ENCODE peak calls at places on chromosomes 13 and 19, in eight cellular contexts. M is lower lobe of right lung; O is right atrium auricular region; J is left ventricle myocardium inferior; S is cardiac muscle cell; D is CD8-positive, alpha-beta T cell; Y is mammary epithelial cell; T is breast epithelium. I is an unnamed sample.

GRCh38 chr13:52797176-52797575 is 51.3 kb downstream of the PCDH8 start:
- DNase-seq in O (no peak), M (no peak), Y (no peak), D (no peak), S (no peak), T (no peak), J (no peak), I (no peak)

GRCh38 chr13:110227416-110227815 is 79.5 kb downstream of the COL4A1 start:
- DNase-seq in Y (no peak), M (no peak), O (no peak), J (no peak), S (no peak), D (no peak), T (no peak), I (no peak)

GRCh38 chr13:101624981-101625380 is 172.5 kb downstream of the ITGBL1 start:
- DNase-seq in Y (no peak), S (no peak), D (no peak), J (no peak), M (no peak), O (no peak), T (no peak), I (no peak)

GRCh38 chr13:52084971-52085370 is 43.9 kb downstream of the NEK5 start:
- DNase-seq in D (no peak), M (no peak), Y (peak), J (no peak), O (no peak), T (no peak), S (no peak), I (no peak)

GRCh38 chr13:85772379-85772778 is 26.8 kb downstream of the SLITRK6 start:
- DNase-seq in O (no peak), S (peak), T (no peak), M (no peak), D (no peak), Y (peak), J (no peak), I (peak)

GRCh38 chr19:49315111-49315510 is 9.9 kb downstream of the SLC6A16 start:
- DNase-seq in T (no peak), S (no peak), Y (no peak), D (no peak), J (no peak), M (no peak), O (peak), I (no peak)

GRCh38 chr13:113466321-113466836 is 13.1 kb upstream of the ADPRHL1 start:
- DNase-seq in T (no peak), O (no peak), M (no peak), D (no peak), J (no peak), S (no peak), Y (no peak), I (no peak)

GRCh38 chr19:17641181-17641580 is 47.0 kb downstream of the UNC13A start:
- DNase-seq in O (no peak), D (no peak), J (no peak), Y (no peak), S (no peak), T (no peak), M (peak), I (no peak)

GRCh38 chr13:73879346-73880020 is 254.7 kb downstream of the KLF12 start:
- DNase-seq in M (no peak), J (no peak), D (no peak), Y (no peak), O (no peak), S (peak), T (no peak), I (no peak)

GRCh38 chr13:24161010-24161775 is 673 bp downstream of the SPATA13 start:
- DNase-seq in T (no peak), Y (no peak), O (no peak), J (no peak), M (peak), D (peak), S (no peak), I (no peak)

GRCh38 chr13:50518791-50519201 is 324.7 kb downstream of the DLEU7 start:
- DNase-seq in S (peak), J (no peak), T (no peak), M (no peak), O (no peak), D (no peak), Y (no peak), I (no peak)

GRCh38 chr13:46210362-46211083 is 1.2 kb upstream of the LRRC63 start:
- DNase-seq in Y (no peak), O (no peak), T (no peak), D (no peak), S (no peak), J (no peak), M (no peak), I (no peak)

GRCh38 chr13:52156724-52157251 is 2.6 kb downstream of the NEK3 start:
- DNase-seq in Y (no peak), O (no peak), T (no peak), D (no peak), J (no peak), M (no peak), S (peak), I (peak)

GRCh38 chr13:77868717-77869116 is 49.9 kb downstream of the EDNRB start:
- DNase-seq in J (no peak), Y (peak), O (no peak), M (no peak), S (no peak), T (no peak), D (no peak), I (no peak)

GRCh38 chr19:50067575-50067974 is 41.8 kb downstream of the ZNF473 start:
- DNase-seq in M (no peak), D (no peak), Y (no peak), O (no peak), J (no peak), T (no peak), S (no peak), I (no peak)

GRCh38 chr13:49858183-49858856 is 65.8 kb upstream of the KPNA3 start:
- DNase-seq in Y (peak), M (no peak), D (no peak), O (no peak), J (no peak), T (no peak), S (peak), I (peak)

GRCh38 chr13:23570931-23571330 is 719 bp downstream of the TNFRSF19 start:
- DNase-seq in M (no peak), O (no peak), J (no peak), Y (no peak), S (peak), D (no peak), T (no peak), I (no peak)

GRCh38 chr19:996051-996838 is 4.0 kb upstream of the GRIN3B start:
- DNase-seq in D (peak), S (peak), J (no peak), M (no peak), O (no peak), Y (peak), T (peak), I (peak)

GRCh38 chr13:38686635-38687245 is at the start of gene FREM2:
- DNase-seq in M (peak), S (peak), J (no peak), Y (peak), T (peak), O (no peak), D (no peak), I (no peak)

GRCh38 chr13:113598481-113598880 is 13.9 kb downstream of the TFDP1 start:
- DNase-seq in J (peak), D (no peak), S (no peak), T (no peak), M (peak), Y (no peak), O (no peak), I (no peak)

GRCh38 chr19:16369664-16370576 is 45.3 kb downstream of the KLF2 start:
- DNase-seq in O (no peak), J (no peak), D (peak), Y (no peak), T (no peak), M (peak), S (no peak), I (no peak)

GRCh38 chr19:46631481-46631880 is 4.5 kb downstream of the GNG8 start:
- DNase-seq in D (no peak), S (peak), Y (peak), T (peak), M (no peak), O (no peak), J (peak), I (no peak)

GRCh38 chr19:18322318-18322758 is 538 bp downstream of the LSM4 start:
- DNase-seq in T (no peak), Y (no peak), M (peak), D (no peak), S (peak), O (no peak), J (peak), I (peak)

GRCh38 chr13:51931606-51932005 is 69.8 kb downstream of the CCDC70 start:
- DNase-seq in D (no peak), J (no peak), T (no peak), Y (no peak), S (no peak), M (no peak), O (no peak), I (no peak)

GRCh38 chr19:29201849-29202248 is 11.1 kb downstream of the UQCRFS1 start:
- DNase-seq in T (no peak), D (no peak), M (no peak), J (no peak), S (no peak), O (no peak), Y (no peak), I (no peak)

GRCh38 chr13:52599853-52600603 is 42.2 kb upstream of the HNRNPA1L2 start:
- DNase-seq in O (no peak), J (peak), S (peak), M (no peak), T (no peak), D (no peak), Y (peak), I (no peak)

GRCh38 chr13:24505256-24505655 is 7.3 kb downstream of the PARP4 start:
- DNase-seq in Y (no peak), M (no peak), T (no peak), D (no peak), S (peak), O (no peak), J (no peak), I (peak)

GRCh38 chr19:14786421-14786851 is 8.1 kb upstream of the ADGRE2 start:
- DNase-seq in T (no peak), S (peak), M (peak), D (no peak), Y (no peak), O (no peak), J (no peak), I (no peak)

GRCh38 chr13:50085063-50085462 is 69.8 kb downstream of the KCNRG start:
- DNase-seq in J (no peak), Y (peak), D (no peak), S (peak), M (no peak), T (no peak), O (no peak), I (no peak)

GRCh38 chr13:30256713-30257432 is 50.5 kb downstream of the KATNAL1 start:
- DNase-seq in M (no peak), O (no peak), S (peak), D (no peak), Y (no peak), T (no peak), J (no peak), I (no peak)

GRCh38 chr13:101989798-101990350 is 412.0 kb downstream of the FGF14 start:
- DNase-seq in Y (no peak), M (no peak), S (no peak), O (no peak), J (no peak), D (no peak), T (no peak), I (no peak)

GRCh38 chr13:46523972-46524737 is 28.8 kb upstream of the LRCH1 start:
- DNase-seq in O (no peak), M (no peak), J (no peak), D (no peak), T (no peak), S (peak), Y (no peak), I (no peak)

GRCh38 chr19:45753548-45753947 is 15.5 kb downstream of the SIX5 start:
- DNase-seq in Y (no peak), D (no peak), M (no peak), T (no peak), O (no peak), J (no peak), S (no peak), I (no peak)

GRCh38 chr13:74289130-74289529 is 154.9 kb upstream of the KLF12 start:
- DNase-seq in M (no peak), O (no peak), J (no peak), S (no peak), Y (no peak), D (no peak), T (no peak), I (no peak)

GRCh38 chr19:16654151-16654550 is 5.8 kb downstream of the SMIM7 start:
- DNase-seq in D (no peak), J (no peak), S (peak), O (no peak), M (no peak), Y (no peak), T (no peak), I (no peak)

GRCh38 chr13:32025730-32026129 is 5.8 kb upstream of the FRY start:
- DNase-seq in Y (no peak), T (no peak), O (no peak), D (no peak), M (no peak), J (no peak), S (no peak), I (no peak)

GRCh38 chr19:2034729-2035589 is 16.1 kb downstream of the MKNK2 start:
- DNase-seq in O (no peak), D (no peak), M (peak), Y (no peak), J (no peak), S (peak), T (no peak), I (no peak)

GRCh38 chr19:31344403-31344802 is 4.8 kb downstream of the TSHZ3 start:
- DNase-seq in M (no peak), T (no peak), O (no peak), Y (no peak), S (no peak), J (no peak), D (no peak), I (no peak)

GRCh38 chr13:100495455-100495854 is 93.1 kb downstream of the GGACT start:
- DNase-seq in T (no peak), J (no peak), M (no peak), D (no peak), O (no peak), S (no peak), Y (no peak), I (no peak)

GRCh38 chr13:100493418-100493817 is 95.2 kb downstream of the GGACT start:
- DNase-seq in T (no peak), S (peak), M (no peak), Y (no peak), O (no peak), J (no peak), D (no peak), I (no peak)

GRCh38 chr13:100490692-100491091 is 97.9 kb downstream of the GGACT start:
- DNase-seq in S (no peak), Y (no peak), J (no peak), D (no peak), M (no peak), O (no peak), T (no peak), I (no peak)

GRCh38 chr13:100491164-100491847 is 97.3 kb downstream of the GGACT start:
- DNase-seq in Y (no peak), T (no peak), S (peak), O (peak), J (peak), D (no peak), M (no peak), I (peak)
- TF ChIP-seq CTCF in Y (no peak), T (no peak), S (peak), O (no peak), J (peak), D (no peak), M (peak), I (peak)

DNA sequence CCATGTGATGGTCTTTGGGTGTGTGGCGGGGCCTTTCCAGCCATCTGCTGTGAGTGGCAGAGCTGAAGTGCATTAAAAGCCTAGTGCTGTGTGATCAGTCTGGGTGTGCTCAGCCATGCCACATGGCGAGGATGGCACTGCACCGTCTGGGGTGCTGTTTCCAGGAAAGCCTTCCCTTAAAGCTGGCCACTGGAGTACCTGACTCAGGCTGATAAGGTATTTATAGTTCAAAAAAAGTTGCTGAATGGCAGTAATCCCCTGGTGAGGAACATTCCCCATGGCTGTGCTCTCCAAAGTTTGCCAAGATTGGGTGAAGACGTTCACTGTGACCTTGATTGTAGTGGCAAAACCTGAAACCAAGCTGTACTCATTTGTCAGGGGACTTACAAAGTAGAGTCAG is 6.0 kb downstream of the GPI start:
- DNase-seq in Y (no peak), S (no peak), T (no peak), O (no peak), D (no peak), M (no peak), J (no peak), I (no peak)
- H3K27ac ChIP-seq in Y (no peak), S (peak), T (no peak), O (peak), D (no peak), M (no peak), J (peak), I (no peak)

DNA sequence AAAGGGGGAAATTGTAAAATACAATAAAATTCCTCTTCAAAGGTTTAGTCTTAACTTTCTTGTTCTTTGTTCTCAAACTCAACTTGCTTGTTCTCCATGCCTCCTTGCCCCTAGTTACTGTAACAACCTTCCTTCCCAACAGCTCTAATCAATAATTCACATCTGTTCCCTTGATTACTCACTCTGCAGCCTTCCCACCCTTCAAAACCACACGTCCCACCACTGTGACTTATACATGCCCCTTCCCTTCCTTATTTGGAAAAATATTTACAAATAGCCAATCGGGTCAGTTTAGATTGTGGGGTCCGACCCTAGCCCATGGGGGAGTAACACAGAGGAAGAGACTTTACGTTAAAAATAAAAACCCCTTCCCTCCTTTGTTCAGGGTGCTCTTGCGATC is 622 bp upstream of the ZNF93 start:
- DNase-seq in Y (peak), S (peak), T (no peak), J (no peak), M (no peak), D (no peak), O (no peak), I (peak)
- TF ChIP-seq CTCF in Y (no peak), S (no peak), T (no peak), J (no peak), M (no peak), D (no peak), O (no peak), I (no peak)

GRCh38 chr19:7333198-7334118 is 15.3 kb upstream of the ARHGEF18 start:
- DNase-seq in M (no peak), T (no peak), S (peak), J (peak), D (no peak), O (no peak), Y (peak), I (no peak)

GRCh38 chr19:7340959-7341837 is 7.5 kb upstream of the ARHGEF18 start:
- DNase-seq in Y (peak), M (peak), O (peak), T (peak), S (peak), J (peak), D (peak), I (peak)

GRCh38 chr19:7336321-7336973 is 12.3 kb upstream of the ARHGEF18 start:
- DNase-seq in S (no peak), J (no peak), M (no peak), Y (no peak), T (no peak), O (no peak), D (no peak), I (no peak)

GRCh38 chr19:7342143-7342542 is 6.6 kb upstream of the ARHGEF18 start:
- DNase-seq in M (no peak), S (no peak), T (no peak), D (no peak), Y (no peak), O (no peak), J (no peak), I (no peak)

GRCh38 chr19:7337380-7338194 is 11.2 kb upstream of the ARHGEF18 start:
- DNase-seq in O (no peak), T (no peak), M (peak), D (no peak), J (no peak), S (no peak), Y (no peak), I (no peak)
- H3K27ac ChIP-seq in O (no peak), T (no peak), M (peak), D (no peak), J (peak), S (no peak), Y (no peak), I (no peak)

GRCh38 chr19:58021541-58022282 is 12.1 kb upstream of the ZSCAN1 start:
- DNase-seq in M (no peak), O (peak), T (peak), D (no peak), S (peak), Y (peak), J (no peak), I (peak)
- TF ChIP-seq CTCF in M (peak), O (peak), T (peak), D (peak), S (peak), Y (peak), J (peak), I (peak)

GRCh38 chr19:55473613-55474012 is 2.8 kb upstream of the ZNF628 start:
- DNase-seq in S (no peak), T (no peak), D (no peak), Y (no peak), J (no peak), O (no peak), M (no peak), I (no peak)

GRCh38 chr19:55473201-55473600 is 3.2 kb upstream of the ZNF628 start:
- DNase-seq in J (no peak), T (no peak), M (no peak), D (no peak), Y (no peak), S (no peak), O (no peak), I (no peak)

GRCh38 chr19:55476100-55476775 is at the start of gene ZNF628:
- DNase-seq in M (peak), J (peak), T (peak), Y (peak), O (peak), S (peak), D (peak), I (peak)

GRCh38 chr19:55472463-55472862 is 4.0 kb upstream of the ZNF628 start:
- DNase-seq in J (no peak), Y (peak), O (no peak), T (no peak), M (no peak), S (peak), D (no peak), I (peak)

DNA sequence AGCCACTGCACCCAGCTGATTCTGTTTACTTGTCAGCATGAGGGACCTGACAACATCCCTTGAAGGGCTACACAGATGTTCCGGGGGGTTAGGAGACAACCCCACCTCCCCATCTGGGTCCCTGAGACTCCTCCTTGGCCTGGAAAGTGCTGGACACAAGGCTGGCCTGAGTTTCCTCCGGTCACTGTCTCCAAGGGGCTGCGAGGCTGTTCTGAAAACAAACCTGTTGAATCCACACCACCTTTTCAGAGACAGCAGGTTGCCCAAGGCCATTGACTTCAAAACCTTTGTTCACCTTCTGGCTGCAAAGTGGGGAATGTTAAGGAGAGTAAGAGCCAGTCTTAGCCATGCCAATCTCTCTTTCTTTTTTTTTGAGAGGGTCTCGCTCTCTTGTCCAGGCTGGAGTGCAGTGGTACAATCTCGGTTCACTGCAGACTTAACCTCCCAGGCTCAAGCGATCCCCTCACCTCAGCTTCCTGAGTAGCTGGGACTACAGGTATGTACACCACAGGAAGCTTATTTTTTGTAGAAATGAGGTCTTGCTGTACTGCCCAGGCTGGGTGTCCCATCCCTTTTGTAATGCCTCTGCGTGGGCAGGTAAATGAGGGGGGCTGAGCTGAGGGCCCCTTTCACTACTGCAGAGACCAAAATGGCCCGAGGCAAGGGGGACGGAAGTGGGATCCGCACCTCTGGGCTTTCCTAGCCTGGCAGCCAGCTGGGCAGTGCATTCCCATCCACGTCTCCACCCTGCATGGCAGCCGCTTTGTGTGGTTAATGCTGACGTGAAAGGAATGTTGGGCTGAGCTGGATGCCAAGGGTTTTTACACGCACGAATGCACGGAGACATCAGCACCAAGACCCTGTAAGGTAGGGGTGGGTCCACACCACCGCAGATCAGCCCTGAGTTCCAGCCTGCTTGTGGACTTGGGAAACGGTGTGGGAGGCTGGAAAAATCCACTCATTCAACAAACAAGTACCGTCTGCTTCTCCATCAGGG is 1.9 kb upstream of the ZNF628 start:
- DNase-seq in Y (peak), O (no peak), M (no peak), J (no peak), T (no peak), D (no peak), S (no peak), I (no peak)
- H3K27ac ChIP-seq in Y (peak), O (no peak), M (no peak), J (no peak), T (peak), D (no peak), S (no peak), I (no peak)

I was measured in brain microvascular endothelial cell.